ENCODE peak calls at places on chromosome 17, in six cellular contexts. D is psoas muscle, H is neural progenitor cell, N is left lung, K is GM23338, O is A549. V is an unnamed sample.
A peak's percentile ranks its signal among the peaks of the same experiment; 100 is the strongest.

GRCh38 chr17:62775876-62776275 is 32.2 kb downstream of the MARCHF10 start:
- DNase-seq in H (no peak), K (no peak), D (no peak), N (no peak), O (no peak), V (no peak)

GRCh38 chr17:34098712-34099111 is 156.4 kb upstream of the CCL2 start:
- DNase-seq in D (no peak), H (no peak), N (no peak), K (no peak), O (no peak), V (no peak)

GRCh38 chr17:10421211-10421610 is 539 bp downstream of the MYH8 start:
- DNase-seq in O (no peak), N (no peak), D (no peak), K (no peak), H (no peak), V (no peak)

GRCh38 chr17:75341784-75342183 is 52.6 kb upstream of the SLC25A19 start:
- DNase-seq in N (no peak), K (no peak), O (no peak), H (no peak), D (no peak), V (no peak)

GRCh38 chr17:18230288-18231141 is 5.1 kb downstream of the LLGL1 start:
- DNase-seq in O (no peak), H (no peak), K (no peak), D (no peak), N (no peak), V (no peak)

GRCh38 chr17:66542183-66542966 is 240.0 kb downstream of the PRKCA start:
- DNase-seq in H (no peak), K (no peak), D (no peak), N (no peak), O (no peak), V (peak; percentile 80)

GRCh38 chr17:700504-701094 is 14.0 kb downstream of the VPS53 start:
- DNase-seq in D (no peak), H (peak; percentile 38), N (no peak), K (peak; percentile 44), O (peak; percentile 73), V (no peak)

GRCh38 chr17:28599311-28600184 is 723 bp upstream of the SPAG5 start:
- DNase-seq in D (peak; percentile 66), O (peak; percentile 72), H (no peak), K (peak; percentile 41), N (peak; percentile 71), V (peak; percentile 74)

GRCh38 chr17:6683730-6684459 is 29.3 kb downstream of the SLC13A5 start:
- DNase-seq in D (no peak), O (no peak), H (no peak), K (no peak), N (no peak), V (no peak)

GRCh38 chr17:45648642-45649041 is 135.5 kb upstream of the CRHR1 start:
- DNase-seq in H (peak; percentile 65), D (no peak), K (peak; percentile 76), N (no peak), O (no peak), V (no peak)
- TF ChIP-seq CTCF in H (peak; percentile 71), D (no peak), K (peak; percentile 89), N (no peak), O (no peak), V (no peak)

GRCh38 chr17:12773153-12773552 is 16.1 kb upstream of the ARHGAP44 start:
- DNase-seq in O (no peak), N (no peak), H (no peak), K (no peak), D (no peak), V (no peak)
- H3K4me3 ChIP-seq in O (no peak overlapping the region), N (no peak overlapping the region), H (no peak overlapping the region), K (no peak overlapping the region), D (no peak overlapping the region), V (no peak overlapping the region)

GRCh38 chr17:60993497-60993896 is 315.8 kb downstream of the BCAS3 start:
- DNase-seq in O (no peak), K (no peak), N (no peak), D (no peak), H (no peak), V (no peak)

GRCh38 chr17:60989439-60989838 is 311.8 kb downstream of the BCAS3 start:
- DNase-seq in H (no peak), D (no peak), K (no peak), N (no peak), O (no peak), V (no peak)

GRCh38 chr17:60989846-60990245 is 312.2 kb downstream of the BCAS3 start:
- DNase-seq in N (no peak), H (no peak), O (no peak), K (no peak), D (no peak), V (no peak)
- TF ChIP-seq CTCF in N (no peak), H (no peak), O (no peak), K (no peak), D (no peak), V (no peak)

GRCh38 chr17:40596261-40596919 is 31.1 kb upstream of the CCR7 start:
- DNase-seq in K (peak; percentile 54), D (no peak), H (no peak), N (no peak), O (peak; percentile 86), V (no peak)

GRCh38 chr17:40600486-40601046 is 35.3 kb upstream of the CCR7 start:
- DNase-seq in D (no peak), H (no peak), N (no peak), O (no peak), K (no peak), V (no peak)

GRCh38 chr17:40598928-40599627 is 33.8 kb upstream of the CCR7 start:
- DNase-seq in N (no peak), D (no peak), K (no peak), H (no peak), O (no peak), V (no peak)

GRCh38 chr17:40597168-40598020 is 32.1 kb upstream of the CCR7 start:
- DNase-seq in K (no peak), D (no peak), N (no peak), H (no peak), O (no peak), V (no peak)

DNA sequence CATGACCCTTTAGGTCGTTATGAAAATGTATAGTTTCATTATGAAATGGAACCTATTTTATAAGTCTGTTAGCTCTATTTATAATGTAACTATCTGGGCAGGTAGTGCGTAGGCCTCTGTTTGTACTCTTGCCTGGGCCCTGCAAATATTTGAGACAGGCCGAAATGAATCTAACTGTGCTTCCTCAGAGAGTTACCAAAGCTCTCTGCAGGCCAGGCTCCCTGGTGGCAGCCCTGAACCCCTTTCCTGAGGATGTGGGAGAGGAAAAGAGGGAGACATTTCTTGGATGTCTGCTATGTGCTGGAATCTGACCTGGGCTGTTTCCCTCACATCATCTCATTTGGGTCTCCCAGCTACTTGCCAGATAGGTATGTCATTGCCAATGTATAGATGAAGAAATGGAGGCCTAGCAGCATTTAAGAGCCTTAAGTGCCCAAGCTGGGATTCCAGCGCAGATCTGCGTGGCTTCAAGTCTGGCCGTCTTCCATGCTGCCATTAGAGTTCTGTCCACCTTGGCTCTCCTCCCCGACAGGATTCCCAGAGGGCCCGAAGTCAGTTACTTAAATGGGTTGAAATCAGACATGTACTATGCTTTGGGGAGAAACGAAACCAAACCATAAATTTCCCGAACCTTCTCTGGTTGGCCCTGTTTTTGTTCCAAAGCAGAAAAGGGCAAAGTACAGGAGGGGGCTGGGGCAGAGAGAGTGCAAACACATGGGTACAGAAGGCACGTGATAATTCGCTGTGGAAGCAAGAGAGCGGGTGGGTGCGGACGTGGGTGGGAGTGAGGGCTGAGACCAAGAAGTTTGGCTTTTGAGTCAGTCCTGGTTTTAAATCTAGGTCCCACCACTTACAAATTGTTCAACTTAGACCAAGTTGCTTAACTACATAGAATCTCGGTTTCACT is 33.0 kb upstream of the CCR7 start:
- DNase-seq in K (no peak), H (no peak), O (no peak), D (no peak), N (no peak), V (no peak)
- H3K4me3 ChIP-seq in K (no peak overlapping the region), H (no peak overlapping the region), O (no peak overlapping the region), D (no peak overlapping the region), N (no peak overlapping the region), V (no peak overlapping the region)

DNA sequence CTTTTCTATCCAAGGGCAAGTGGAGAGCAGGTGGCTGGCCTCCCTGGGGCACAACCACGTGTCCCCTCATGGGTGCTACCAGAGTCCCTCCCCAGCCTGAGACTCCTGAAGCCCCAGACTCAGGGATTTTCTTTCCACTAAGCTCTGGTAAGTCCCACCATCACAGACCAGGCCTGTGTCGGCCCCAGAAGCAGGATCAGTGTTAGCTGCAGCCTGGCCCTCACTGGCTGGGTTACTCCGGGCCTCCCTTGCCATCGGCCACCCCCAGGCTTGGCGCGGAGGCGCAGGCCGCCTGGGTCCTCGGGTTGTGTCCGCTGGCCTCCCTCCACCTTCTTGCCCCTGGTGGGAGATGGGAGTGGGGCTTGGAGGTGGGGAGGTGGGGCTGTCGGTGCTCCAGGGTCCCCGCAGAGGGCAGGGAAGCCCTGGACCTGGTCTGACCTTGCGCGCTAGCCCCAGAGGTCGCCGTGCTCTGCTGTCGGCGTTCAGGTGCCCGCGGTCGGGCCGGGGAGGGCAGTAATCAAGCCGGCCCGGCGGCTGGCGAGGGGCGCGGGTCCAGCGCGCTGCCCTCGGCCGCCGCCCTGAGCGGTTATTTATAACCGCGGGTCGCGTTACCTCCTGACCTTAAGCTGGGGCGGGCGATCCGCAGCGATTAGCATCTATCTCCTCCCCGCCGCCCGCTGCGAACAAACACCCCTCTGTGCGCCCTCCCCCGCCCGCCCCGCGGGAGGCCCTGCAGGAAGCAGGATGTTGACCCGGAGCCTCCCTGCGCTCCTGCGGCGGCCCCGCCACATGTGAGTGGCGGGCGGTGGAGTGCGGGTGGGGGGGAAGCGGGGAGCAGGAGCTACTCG is 78.1 kb upstream of the TOB1 start:
- DNase-seq in D (peak; percentile 88), O (peak; percentile 94), H (peak; percentile 75), N (peak; percentile 77), K (peak; percentile 74), V (no peak)
- TF ChIP-seq CTCF in D (no peak), O (no peak), H (peak; percentile 27), N (no peak), K (no peak), V (no peak)

GRCh38 chr17:74098378-74099024 is 105.0 kb upstream of the RPL38 start:
- DNase-seq in K (no peak), O (no peak), H (no peak), D (no peak), N (no peak), V (no peak)

GRCh38 chr17:74089869-74090464 is 113.5 kb upstream of the RPL38 start:
- DNase-seq in O (peak; percentile 52), H (peak; percentile 78), D (no peak), N (peak; percentile 69), K (peak; percentile 92), V (peak; percentile 13)

GRCh38 chr17:74096456-74096855 is 107.0 kb upstream of the RPL38 start:
- DNase-seq in O (no peak), K (no peak), N (no peak), H (no peak), D (no peak), V (no peak)

GRCh38 chr17:74097461-74098131 is 105.9 kb upstream of the RPL38 start:
- DNase-seq in D (no peak), K (no peak), O (no peak), H (no peak), N (no peak), V (no peak)

GRCh38 chr17:74094651-74095050 is 108.8 kb upstream of the RPL38 start:
- DNase-seq in O (no peak), K (no peak), H (no peak), D (no peak), N (no peak), V (no peak)
- H3K4me3 ChIP-seq in O (no peak overlapping the region), K (no peak overlapping the region), H (no peak overlapping the region), D (no peak overlapping the region), N (no peak overlapping the region), V (no peak overlapping the region)

V was measured in AG09309.